ENCODE peak calls at places on chromosome 18, in ten cellular contexts. C is lung; I is CD8-positive, alpha-beta T cell; J is endodermal cell; V is thyroid gland; F is tibial artery; D is iPS DF 6.9; K is colonic mucosa; M is body of pancreas; T is ovary. S is an unnamed sample.
A peak's percentile ranks its signal among the peaks of the same experiment; 100 is the strongest.

GRCh38 chr18:79405019-79405780 is 9.5 kb downstream of the NFATC1 start:
- DNase-seq in C (no peak), I (no peak), J (no peak), V (no peak), F (no peak), D (no peak), K (no peak), M (no peak), T (peak; percentile 34), S (no peak)

GRCh38 chr18:57051586-57052044 is 95.3 kb upstream of the BOD1L2 start:
- DNase-seq in C (no peak), I (no peak), J (no peak), V (no peak), F (no peak), D (no peak), K (peak; percentile 94), M (no peak), T (no peak), S (no peak)

GRCh38 chr18:3689986-3690681 is 240.2 kb downstream of the TGIF1 start:
- DNase-seq in C (no peak), I (no peak), J (peak; percentile 58), V (no peak), F (no peak), D (no peak), K (no peak), M (no peak), T (no peak), S (no peak)

GRCh38 chr18:59052965-59053960 is 86.4 kb upstream of the SEC11C start:
- DNase-seq in C (no peak), I (no peak), J (no peak), V (peak; percentile 65), F (no peak), D (no peak), K (peak; percentile 41), M (peak; percentile 20), T (no peak), S (no peak)

GRCh38 chr18:12589419-12589818 is 68.5 kb downstream of the SPIRE1 start:
- DNase-seq in C (no peak), I (no peak), J (no peak), V (no peak), F (no peak), D (no peak), K (no peak), M (no peak), T (no peak), S (no peak)

GRCh38 chr18:23487738-23488625 is 15.3 kb upstream of the RMC1 start:
- DNase-seq in C (no peak), I (peak; percentile 48), J (no peak), V (peak; percentile 63), F (no peak), D (no peak), K (peak; percentile 32), M (no peak), T (no peak), S (no peak)

GRCh38 chr18:54806526-54806925 is 21.8 kb upstream of the RAB27B start:
- DNase-seq in C (no peak), I (no peak), J (no peak), V (no peak), F (no peak), D (no peak), K (no peak), M (no peak), T (no peak), S (no peak)

GRCh38 chr18:9792565-9793226 is 84.6 kb downstream of the RAB31 start:
- DNase-seq in C (no peak), I (peak; percentile 15), J (peak; percentile 90), V (no peak), F (no peak), D (peak; percentile 41), K (no peak), M (no peak), T (no peak), S (peak; percentile 26)

GRCh38 chr18:23810396-23810795 is 121.1 kb downstream of the LAMA3 start:
- DNase-seq in C (no peak), I (peak; percentile 46), J (no peak), V (no peak), F (no peak), D (no peak), K (no peak), M (no peak), T (no peak), S (no peak)

GRCh38 chr18:48545690-48546365 is 7.0 kb downstream of the CTIF start:
- DNase-seq in C (peak; percentile 36), I (no peak), J (peak; percentile 94), V (no peak), F (peak; percentile 49), D (no peak), K (no peak), M (no peak), T (peak; percentile 55), S (peak; percentile 37)

GRCh38 chr18:48543228-48543627 is 4.4 kb downstream of the CTIF start:
- DNase-seq in C (no peak), I (no peak), J (peak; percentile 94), V (no peak), F (no peak), D (no peak), K (no peak), M (peak; percentile 64), T (no peak), S (no peak)

GRCh38 chr18:48546411-48546810 is 7.6 kb downstream of the CTIF start:
- DNase-seq in C (no peak), I (no peak), J (peak; percentile 59), V (no peak), F (peak; percentile 13), D (no peak), K (no peak), M (no peak), T (no peak), S (no peak)

GRCh38 chr18:48544116-48544515 is 5.3 kb downstream of the CTIF start:
- DNase-seq in C (no peak), I (no peak), J (no peak), V (no peak), F (no peak), D (no peak), K (no peak), M (no peak), T (no peak), S (no peak)

DNA sequence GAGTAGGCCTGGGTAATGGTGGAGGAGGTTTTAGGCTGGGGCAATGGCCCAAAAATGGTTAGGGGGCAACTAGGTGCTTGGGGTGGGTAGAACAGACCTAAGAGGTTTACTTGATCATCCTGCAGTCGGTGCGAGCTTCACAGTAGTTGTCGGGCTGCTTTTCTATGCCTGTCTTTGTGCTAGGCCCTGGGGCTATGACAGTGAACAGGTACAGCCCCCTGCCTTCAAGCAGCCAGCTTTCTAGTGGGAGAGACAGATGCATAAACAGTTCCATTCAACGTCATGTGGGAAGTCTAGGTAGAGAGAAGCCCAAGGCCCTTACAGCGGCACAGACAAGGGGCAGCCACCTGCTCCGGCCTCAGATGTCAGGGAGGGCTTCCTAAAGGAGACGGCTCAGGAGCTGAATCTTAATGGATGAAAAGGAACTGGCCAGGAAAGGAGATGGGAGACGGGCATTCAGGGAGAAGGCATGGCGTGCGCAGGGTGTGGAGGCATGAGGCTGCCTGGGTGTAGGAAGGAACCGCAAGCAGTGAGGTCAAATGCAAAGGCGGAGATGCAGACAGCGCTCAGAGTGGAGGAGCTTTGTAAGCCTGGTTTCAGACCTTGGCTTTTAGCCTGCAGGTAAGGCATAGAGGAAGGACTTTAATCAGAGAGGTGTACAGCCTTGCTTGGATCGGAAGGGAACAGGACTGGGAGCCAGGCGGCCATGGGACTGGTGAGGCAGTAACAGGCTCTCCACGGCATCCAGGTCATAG is 6.0 kb downstream of the CTIF start:
- DNase-seq in C (no peak), I (no peak), J (no peak), V (no peak), F (no peak), D (no peak), K (no peak), M (no peak), T (no peak), S (no peak)
- H3K27ac ChIP-seq in C (no peak overlapping the region), I (no peak overlapping the region), J (peak overlapping the region; percentile 63), V (no peak overlapping the region), F (peak overlapping the region; percentile 73), D (no peak overlapping the region), K (no peak overlapping the region), M (no peak overlapping the region), T (no peak overlapping the region), S (no peak overlapping the region)

GRCh38 chr18:14974576-14974975 is 226.6 kb downstream of the ANKRD30B start:
- DNase-seq in C (peak; percentile 35), I (no peak), J (no peak), V (peak; percentile 72), F (no peak), D (no peak), K (no peak), M (no peak), T (no peak), S (no peak)
- H3K4me1 ChIP-seq in C (peaks cover 1% of the 10 kb centered on the region), I (no peaks in the 10 kb centered on the region), J (no peaks in the 10 kb centered on the region), V (peaks cover 76% of the 10 kb centered on the region), F (no peaks in the 10 kb centered on the region), D (no peaks in the 10 kb centered on the region), K (no peaks in the 10 kb centered on the region), M (no peaks in the 10 kb centered on the region), T (no peaks in the 10 kb centered on the region), S (no peaks in the 10 kb centered on the region)

DNA sequence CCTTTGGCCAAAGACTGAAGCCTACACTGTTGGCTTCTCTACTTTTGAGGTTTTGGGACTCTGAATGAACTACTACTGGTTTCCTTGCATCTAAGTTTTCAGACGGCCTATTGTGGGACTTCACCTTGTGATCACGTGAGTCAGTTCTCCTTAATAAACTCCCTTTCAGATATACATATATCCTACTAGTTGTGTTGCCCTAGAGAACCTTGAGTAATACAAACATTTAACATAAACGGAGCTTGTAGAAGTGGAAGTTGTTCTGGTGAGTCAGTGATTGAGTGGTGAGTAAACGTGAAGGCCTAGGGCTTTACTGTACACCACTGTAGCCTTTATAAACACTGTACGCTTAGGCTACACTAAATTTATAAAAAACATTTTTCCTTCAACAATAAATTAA is 107.2 kb upstream of the CDH2 start:
- DNase-seq in C (no peak), I (no peak), J (no peak), V (no peak), F (no peak), D (no peak), K (no peak), M (no peak), T (no peak), S (no peak)
- H3K4me3 ChIP-seq in C (no peak overlapping the region), I (no peak overlapping the region), J (no peak overlapping the region), V (no peak overlapping the region), F (no peak overlapping the region), D (no peak overlapping the region), K (no peak overlapping the region), M (no peak overlapping the region), T (no peak overlapping the region), S (no peak overlapping the region)

DNA sequence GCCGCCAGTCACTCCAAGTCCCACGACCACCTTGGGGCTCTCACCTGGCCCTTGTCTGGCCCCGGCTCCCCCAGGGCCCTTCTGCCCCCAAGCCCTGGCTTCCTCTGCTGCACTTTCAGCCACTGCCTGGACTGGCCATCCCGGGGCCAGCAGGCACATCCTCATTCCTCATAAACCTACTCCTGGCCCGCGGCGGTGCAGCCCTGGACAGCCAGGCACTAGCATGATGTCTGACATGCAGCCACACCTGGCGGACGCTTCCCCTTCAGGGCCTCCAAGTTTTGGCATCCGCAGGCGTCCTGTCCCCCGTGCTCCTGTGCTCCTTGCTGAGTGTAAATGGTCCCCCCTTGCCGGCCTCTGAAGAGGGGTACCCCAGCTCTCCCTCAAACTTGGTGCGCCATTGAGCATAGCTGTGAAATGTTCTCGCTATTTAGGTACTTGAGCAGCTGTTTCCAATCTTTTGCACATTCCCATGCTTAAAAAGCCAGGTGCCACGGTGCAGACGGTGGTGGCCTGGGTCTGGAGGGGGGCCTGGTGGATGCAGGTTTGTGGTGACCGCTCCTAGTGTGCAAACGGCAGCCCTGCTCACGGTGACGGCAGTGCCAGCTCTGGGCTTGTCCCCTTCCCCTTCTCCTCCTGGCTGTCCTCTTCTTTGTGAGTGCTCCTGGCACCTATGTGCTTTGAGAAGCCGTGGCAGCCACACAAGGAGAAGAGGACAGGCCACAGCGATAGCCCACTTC is 123.8 kb downstream of the MBP start:
- DNase-seq in C (no peak), I (no peak), J (peak; percentile 39), V (no peak), F (no peak), D (no peak), K (no peak), M (no peak), T (no peak), S (no peak)
- H3K27ac ChIP-seq in C (no peak overlapping the region), I (no peak overlapping the region), J (no peak overlapping the region), V (no peak overlapping the region), F (no peak overlapping the region), D (no peak overlapping the region), K (no peak overlapping the region), M (no peak overlapping the region), T (no peak overlapping the region), S (no peak overlapping the region)

S was measured in SJCRH30.